ENCODE peak calls at places on chromosomes 11 and 22, in four cellular contexts. D is keratinocyte, S is upper lobe of right lung, V is PC-3. E is an unnamed sample.

GRCh38 chr11:111840143-111840542 is 31.2 kb downstream of the ALG9 start:
- DNase-seq in D (no peak), V (no peak), S (no peak), E (no peak)

GRCh38 chr22:32175751-32176644 is 16.9 kb upstream of the C22orf42 start:
- DNase-seq in S (no peak), D (no peak), V (no peak), E (no peak)

GRCh38 chr11:73236879-73237278 is 18.8 kb downstream of the P2RY2 start:
- DNase-seq in D (no peak), S (peak), V (peak), E (no peak)

GRCh38 chr11:43874738-43875137 is 5.9 kb upstream of the ALKBH3 start:
- DNase-seq in V (no peak), D (no peak), S (no peak), E (no peak)

GRCh38 chr11:65185166-65185565 is 3.4 kb downstream of the CAPN1 start:
- DNase-seq in D (no peak), V (no peak), S (no peak), E (no peak)

GRCh38 chr11:76845069-76845468 is 15.6 kb upstream of the ACER3 start:
- DNase-seq in S (no peak), V (no peak), D (no peak), E (no peak)

GRCh38 chr11:130390071-130390758 is 38.2 kb downstream of the ADAMTS8 start:
- DNase-seq in V (peak), S (no peak), D (no peak), E (no peak)

GRCh38 chr11:120339394-120339890 is 3.2 kb downstream of the ARHGEF12 start:
- DNase-seq in D (no peak), S (no peak), V (peak), E (no peak)

GRCh38 chr11:70490723-70491558 is 92.6 kb downstream of the CTTN start:
- DNase-seq in V (no peak), D (no peak), S (peak), E (no peak)

GRCh38 chr11:79441159-79441875 is 487 bp upstream of the TENM4 start:
- DNase-seq in S (no peak), V (no peak), D (no peak), E (no peak)

GRCh38 chr11:8963569-8964323 is 496 bp downstream of the TMEM9B start:
- DNase-seq in S (peak), V (peak), D (no peak), E (peak)

DNA sequence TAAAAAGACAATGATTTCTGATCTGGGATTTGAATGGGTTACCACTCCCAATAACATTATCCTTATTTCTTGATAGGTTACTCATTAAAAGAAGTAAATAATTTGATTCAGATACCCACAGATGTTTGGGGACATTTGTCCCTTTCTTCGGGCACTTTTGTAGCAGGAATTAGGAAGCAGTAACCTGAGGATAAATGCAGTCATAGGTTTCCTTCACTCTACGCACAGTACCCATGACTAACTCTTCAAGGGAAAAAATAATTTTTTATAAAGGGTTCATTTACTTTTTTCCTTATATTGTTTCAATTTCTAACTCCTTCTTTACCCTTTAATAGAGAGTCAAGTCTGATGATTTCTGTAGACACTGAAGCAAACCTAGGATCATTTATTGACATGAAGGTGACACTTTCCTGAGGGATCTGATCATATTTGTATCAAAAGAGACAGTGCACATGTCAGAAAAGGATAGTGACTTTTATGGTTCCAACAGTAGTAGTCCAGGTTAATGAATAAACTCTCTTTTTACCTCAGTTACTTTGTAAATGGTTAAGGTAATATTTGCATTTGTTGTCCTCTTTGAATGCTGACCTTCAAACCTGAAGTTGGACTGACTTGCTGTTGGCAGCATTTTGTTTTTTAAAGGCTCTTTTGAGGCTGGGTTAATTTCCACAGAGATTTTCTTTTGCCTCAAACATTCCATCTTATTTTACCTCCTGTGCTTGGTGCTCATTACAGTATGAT is 1072.0 kb downstream of the LRRC4C start:
- DNase-seq in D (no peak), S (no peak), V (no peak), E (no peak)
- H3K27ac ChIP-seq in D (no peak), S (no peak), V (no peak), E (no peak)

GRCh38 chr11:128187377-128187776 is 400.0 kb downstream of the ETS1 start:
- DNase-seq in D (no peak), V (no peak), S (no peak), E (no peak)

GRCh38 chr11:128188346-128189115 is 398.8 kb downstream of the ETS1 start:
- DNase-seq in D (no peak), S (no peak), V (no peak), E (no peak)

GRCh38 chr11:128187829-128188228 is 399.5 kb downstream of the ETS1 start:
- DNase-seq in V (no peak), D (no peak), S (no peak), E (no peak)

GRCh38 chr11:128190312-128190711 is 397.0 kb downstream of the ETS1 start:
- DNase-seq in V (no peak), S (no peak), D (no peak), E (no peak)

GRCh38 chr11:128189823-128190222 is 397.5 kb downstream of the ETS1 start:
- DNase-seq in D (no peak), V (no peak), S (no peak), E (no peak)
- H3K4me3 ChIP-seq in D (no peak), V (no peak), S (no peak), E (no peak)

GRCh38 chr11:128759168-128759567 is 65.3 kb downstream of the FLI1 start:
- DNase-seq in D (no peak), S (no peak), V (no peak), E (no peak)

GRCh38 chr11:128756469-128756868 is 62.6 kb downstream of the FLI1 start:
- DNase-seq in S (no peak), D (no peak), V (no peak), E (no peak)

GRCh38 chr11:128757886-128758612 is 64.2 kb downstream of the FLI1 start:
- DNase-seq in S (no peak), V (peak), D (no peak), E (no peak)

GRCh38 chr11:128759597-128759996 is 65.7 kb downstream of the FLI1 start:
- DNase-seq in S (no peak), V (no peak), D (no peak), E (no peak)

DNA sequence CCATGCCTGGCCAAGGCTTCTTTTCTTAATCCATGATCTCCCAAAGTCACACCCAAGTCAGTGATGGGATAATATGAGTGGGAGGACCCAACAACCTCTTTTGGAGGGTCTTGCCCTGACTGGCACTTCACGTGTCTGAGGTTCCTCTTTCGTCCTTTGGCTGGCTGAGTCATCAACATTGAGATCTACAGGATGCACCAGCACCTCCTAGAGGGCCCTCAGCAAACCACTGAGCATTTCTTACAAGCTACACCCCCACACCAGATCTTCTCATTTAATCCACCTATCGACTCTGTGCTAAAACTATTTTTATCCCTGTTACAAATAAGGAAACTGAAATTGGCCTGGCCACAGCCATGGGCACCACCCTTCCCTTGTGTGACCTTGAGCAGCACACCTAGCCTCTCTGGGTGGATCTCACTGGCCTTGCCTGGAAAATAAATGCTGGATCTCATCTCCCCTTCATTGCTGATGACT is 63.4 kb downstream of the FLI1 start:
- DNase-seq in S (no peak), V (peak), D (no peak), E (no peak)
- TF ChIP-seq CTCF in S (peak), V (peak), D (peak), E (no peak)

GRCh38 chr11:86577663-86578636 is 94.5 kb downstream of the ME3 start:
- DNase-seq in V (peak), D (no peak), S (no peak), E (no peak)
- H3K27ac ChIP-seq in V (peak), D (no peak), S (peak), E (peak)

GRCh38 chr11:18066626-18067025 is 20.6 kb upstream of the TPH1 start:
- DNase-seq in V (no peak), S (no peak), D (no peak), E (no peak)
- H3K4me3 ChIP-seq in V (no peak), S (no peak), D (no peak), E (no peak)

DNA sequence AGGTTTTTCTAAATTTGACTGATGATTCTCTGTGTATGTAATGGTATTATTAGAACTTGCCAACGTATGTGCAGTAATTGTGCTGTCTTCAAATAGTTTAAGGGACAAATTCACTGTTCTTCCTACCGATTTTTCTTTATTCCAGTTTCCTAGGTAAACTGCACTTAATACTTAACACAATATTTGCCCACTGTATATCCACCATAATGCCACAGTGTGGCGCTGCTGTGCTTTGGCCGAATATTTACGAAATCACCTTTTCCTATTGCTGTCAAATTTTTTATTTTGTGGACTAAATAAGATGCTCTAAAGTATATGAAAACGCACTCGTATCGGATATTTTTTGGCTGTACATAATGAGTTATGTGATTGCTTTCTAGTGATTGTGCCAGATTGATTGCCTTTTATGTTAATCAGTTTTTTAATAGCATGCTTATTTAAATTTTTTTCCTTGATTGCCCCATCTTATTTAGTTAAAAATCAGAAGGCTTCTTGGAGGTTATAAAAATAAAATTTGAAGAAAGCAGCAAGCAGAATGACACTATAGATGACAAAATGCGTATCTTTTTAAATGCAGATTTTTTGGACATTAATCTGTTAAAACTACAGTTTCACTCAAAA is 10.5 kb downstream of the AASDHPPT start:
- DNase-seq in S (peak), D (no peak), V (peak), E (no peak)
- TF ChIP-seq CTCF in S (peak), D (peak), V (peak), E (peak)